ENCODE peak calls at places on chromosomes 16 and 17, in six cellular contexts. Z is posterior cingulate gyrus; Q is dorsolateral prefrontal cortex; B is stimulated activated CD8-positive, alpha-beta memory T cell treated with anti-CD3 and anti-CD28 coated beads, Interleukin-7, amount 100 ng/mL, for 1 hour; R is stimulated activated CD4-positive, alpha-beta T cell treated with anti-CD3 and anti-CD28 coated beads, Interleukin-1b, Interleukin-23, amount 100 ng/mL, for 1 hour; O is AG08396. U is an unnamed sample.

GRCh38 chr16:35795361-35796029 is 2336.1 kb downstream of the TP53TG3F start:
- DNase-seq in Z (no peak), Q (no peak), B (no peak), R (no peak), O (no peak), U (no peak)

GRCh38 chr17:81565231-81565630 is 13.1 kb upstream of the FAAP100 start:
- DNase-seq in Z (no peak), Q (no peak), B (no peak), R (no peak), O (no peak), U (no peak)

GRCh38 chr17:11986179-11986938 is 10.9 kb downstream of the ZNF18 start:
- DNase-seq in Z (no peak), Q (no peak), B (no peak), R (no peak), O (no peak), U (no peak)

GRCh38 chr16:78127130-78127529 is 27.7 kb downstream of the WWOX start:
- DNase-seq in Z (no peak), Q (no peak), B (no peak), R (no peak), O (no peak), U (no peak)

GRCh38 chr17:40307001-40307690 is 1.8 kb upstream of the RARA start:
- DNase-seq in Z (no peak), Q (no peak), B (no peak), R (no peak), O (no peak), U (no peak)

GRCh38 chr16:85426806-85427205 is 186.3 kb upstream of the GSE1 start:
- DNase-seq in Z (no peak), Q (peak; percentile 2), B (no peak), R (no peak), O (no peak), U (no peak)

GRCh38 chr17:82615084-82616020 is 32.9 kb downstream of the WDR45B start:
- DNase-seq in Z (no peak), Q (no peak), B (no peak), R (no peak), O (no peak), U (no peak)

GRCh38 chr17:6170349-6170748 is 100.2 kb downstream of the WSCD1 start:
- DNase-seq in Z (no peak), Q (no peak), B (no peak), R (no peak), O (no peak), U (no peak)